ENCODE peak calls at places on chromosomes 4 and X, in four cellular contexts. B, S, I and G are unnamed samples. For H3K27me3, the result is how much of the 10 kb centered on the place peaks cover.

GRCh38 chrX:18886005-18886343 is 97.9 kb downstream of the PHKA2 start:
- DNase-seq in B (no peak), I (no peak), S (no peak), G (no peak)

GRCh38 chr4:97153042-97153441 is 990.2 kb downstream of the STPG2 start:
- DNase-seq in I (no peak), B (no peak), S (no peak), G (no peak)

GRCh38 chrX:17022205-17022604 is 75.7 kb downstream of the REPS2 start:
- DNase-seq in B (no peak), I (no peak), S (no peak), G (no peak)

GRCh38 chr4:28948501-28948900 is 1771.7 kb upstream of the PCDH7 start:
- DNase-seq in I (no peak), B (no peak), S (no peak), G (no peak)

GRCh38 chrX:71823391-71824057 is 60.4 kb downstream of the CXorf49B start:
- DNase-seq in S (no peak), B (no peak), I (no peak), G (no peak)

GRCh38 chrX:4656419-4656818 is 943.0 kb upstream of the PRKX start:
- DNase-seq in S (peak), B (no peak), I (no peak), G (no peak)

GRCh38 chrX:56932653-56933339 is 62.5 kb downstream of the SPIN3 start:
- DNase-seq in I (no peak), S (no peak), B (no peak), G (no peak)

GRCh38 chr4:156378053-156378665 is 424.5 kb upstream of the CTSO start:
- DNase-seq in S (no peak), I (no peak), B (no peak), G (no peak)

GRCh38 chrX:97397371-97397770 is 513.7 kb downstream of the RPA4 start:
- DNase-seq in B (no peak), S (no peak), I (no peak), G (no peak)

GRCh38 chr4:25656031-25656430 is 380 bp downstream of the SLC34A2 start:
- DNase-seq in S (no peak), B (no peak), I (no peak), G (no peak)

GRCh38 chr4:125313497-125313896 is 1.3 kb upstream of the FAT4 start:
- DNase-seq in S (no peak), I (no peak), B (peak), G (no peak)

GRCh38 chr4:36399762-36400353 is 118.4 kb downstream of the DTHD1 start:
- DNase-seq in B (no peak), S (no peak), I (no peak), G (no peak)

GRCh38 chr4:135382280-135382679 is 1180.7 kb upstream of the PABPC4L start:
- DNase-seq in I (no peak), S (no peak), B (no peak), G (no peak)

GRCh38 chrX:54495814-54496516 is at the start of gene FGD1:
- DNase-seq in I (peak), B (peak), S (peak), G (peak)

GRCh38 chr4:67736262-67736661 is 17.9 kb downstream of the GNRHR start:
- DNase-seq in B (no peak), S (no peak), I (no peak), G (no peak)

GRCh38 chrX:9465380-9466114 is 689 bp downstream of the TBL1X start:
- DNase-seq in I (peak), S (peak), B (no peak), G (peak)

GRCh38 chr4:179415016-179415841 is 1973.0 kb upstream of the AGA start:
- DNase-seq in S (no peak), I (no peak), B (no peak), G (no peak)

GRCh38 chr4:177371452-177371851 is 61.8 kb downstream of the NEIL3 start:
- DNase-seq in B (no peak), S (no peak), I (no peak), G (no peak)

GRCh38 chr4:1325176-1325480 is 21.9 kb upstream of the UVSSA start:
- DNase-seq in I (peak), S (no peak), B (no peak), G (no peak)

GRCh38 chr4:85825937-85826678 is 351.2 kb downstream of the ARHGAP24 start:
- DNase-seq in S (peak), I (no peak), B (no peak), G (peak)

GRCh38 chr4:14184265-14184664 is 556.7 kb upstream of the BOD1L1 start:
- DNase-seq in I (peak), S (no peak), B (peak), G (peak)

GRCh38 chrX:105745863-105746262 is 76.5 kb upstream of the NRK start:
- DNase-seq in S (no peak), B (no peak), I (no peak), G (no peak)

GRCh38 chr4:169124661-169125060 is 114.6 kb upstream of the CBR4 start:
- DNase-seq in B (no peak), I (no peak), S (no peak), G (no peak)

GRCh38 chr4:137823007-137823406 is 290.7 kb upstream of the PCDH18 start:
- DNase-seq in B (no peak), I (no peak), S (no peak), G (no peak)

GRCh38 chrX:10049246-10049645 is 82.1 kb downstream of the CLDN34 start:
- DNase-seq in B (no peak), I (no peak), S (no peak), G (no peak)

GRCh38 chr4:1215347-1216075 is 33.4 kb downstream of the CTBP1 start:
- DNase-seq in B (no peak), I (no peak), S (peak), G (peak)

GRCh38 chr4:80419946-80420345 is 84.4 kb downstream of the CFAP299 start:
- DNase-seq in I (no peak), S (no peak), B (no peak), G (no peak)

GRCh38 chr4:12723849-12724447 is 760.2 kb downstream of the RAB28 start:
- DNase-seq in B (no peak), S (no peak), I (no peak), G (peak)

GRCh38 chr4:145623831-145624230 is 4.6 kb downstream of the MMAA start:
- DNase-seq in I (no peak), S (no peak), B (no peak), G (no peak)

GRCh38 chr4:7415927-7416686 is 18.6 kb downstream of the PSAPL1 start:
- DNase-seq in S (peak), B (peak), I (peak), G (no peak)

GRCh38 chr4:185573651-185574199 is 38.4 kb upstream of the PDLIM3 start:
- DNase-seq in S (no peak), B (no peak), I (no peak), G (no peak)

GRCh38 chrX:23331701-23332100 is 2.9 kb upstream of the PTCHD1 start:
- DNase-seq in I (no peak), B (no peak), S (no peak), G (no peak)

GRCh38 chrX:129726307-129727111 is 12.3 kb upstream of the XPNPEP2 start:
- DNase-seq in I (peak), B (peak), S (peak), G (peak)

GRCh38 chrX:31423575-31424284 is 351.9 kb upstream of the FTHL17 start:
- DNase-seq in I (no peak), S (peak), B (no peak), G (peak)

GRCh38 chrX:136170109-136170800 is 22.9 kb downstream of the FHL1 start:
- DNase-seq in S (no peak), I (no peak), B (peak), G (no peak)

GRCh38 chr4:114811564-114812360 is 213.2 kb downstream of the UGT8 start:
- DNase-seq in S (no peak), B (no peak), I (no peak), G (no peak)

GRCh38 chrX:105975382-105975781 is 63.1 kb downstream of the SERPINA7 start:
- DNase-seq in B (no peak), S (no peak), I (no peak), G (no peak)

GRCh38 chr4:41865306-41865980 is 69.8 kb upstream of the TMEM33 start:
- DNase-seq in S (no peak), I (no peak), B (no peak), G (no peak)

GRCh38 chrX:10483191-10483808 is 137.1 kb downstream of the MID1 start:
- DNase-seq in I (no peak), S (no peak), B (no peak), G (peak)

GRCh38 chrX:155086961-155087735 is 15.8 kb downstream of the BRCC3 start:
- DNase-seq in B (no peak), S (no peak), I (no peak), G (no peak)

DNA sequence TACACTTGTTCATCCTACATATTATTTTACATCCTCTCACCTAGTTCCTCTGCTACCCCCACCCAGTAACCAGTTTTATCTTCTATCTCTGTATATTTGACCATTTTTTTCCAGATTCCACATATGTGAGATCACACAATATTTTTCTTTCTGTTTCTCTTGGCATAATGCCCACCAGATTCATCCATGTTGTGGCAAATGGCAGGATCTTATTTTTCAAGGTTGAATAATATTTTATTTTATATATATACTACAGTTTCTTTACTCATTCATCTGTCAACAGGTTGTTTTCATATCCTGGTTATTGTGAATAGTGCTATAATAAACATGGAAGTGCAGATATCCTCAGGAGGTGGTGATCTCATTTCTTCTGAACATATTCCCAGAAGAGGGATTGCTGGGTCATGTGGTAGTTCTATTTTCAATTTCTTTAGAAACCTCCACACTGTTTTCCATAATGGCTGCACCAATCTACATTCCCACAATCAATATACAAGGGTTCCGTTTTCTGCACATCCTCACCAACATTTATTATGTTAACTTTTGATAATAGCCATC is 48.2 kb downstream of the THAP9 start:
- DNase-seq in B (no peak), I (no peak), S (no peak), G (no peak)
- H3K27ac ChIP-seq in B (no peak), I (no peak), S (no peak), G (no peak)

DNA sequence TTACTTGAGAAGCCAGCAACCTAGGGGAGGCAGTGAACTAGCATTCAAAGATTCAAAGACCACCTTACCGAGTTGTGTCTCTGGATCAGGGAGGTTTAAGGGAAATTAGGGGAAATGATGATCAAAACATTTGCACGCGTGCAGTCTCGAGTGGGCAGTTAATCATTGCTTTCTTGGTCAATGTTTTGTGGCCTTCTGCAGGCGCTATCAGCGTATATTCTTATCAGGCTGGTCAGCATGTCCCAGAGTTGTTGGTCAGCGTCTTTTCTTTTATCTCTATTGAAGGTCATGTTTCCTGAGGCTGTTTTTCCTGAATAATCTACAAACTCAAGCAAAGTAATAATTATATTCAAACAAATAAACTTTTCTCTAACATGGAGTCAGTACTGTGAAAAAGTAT is 84.0 kb upstream of the ZNF81 start:
- DNase-seq in B (no peak), I (no peak), S (no peak), G (no peak)
- H3K27me3 ChIP-seq in B (under half), I (under half), S (under half), G (under half)

GRCh38 chr4:182856862-182857261 is 60.3 kb downstream of the DCTD start:
- DNase-seq in B (no peak), I (no peak), S (no peak), G (no peak)

GRCh38 chr4:182861346-182861745 is 55.8 kb downstream of the DCTD start:
- DNase-seq in B (no peak), S (no peak), I (no peak), G (no peak)

GRCh38 chr4:182862921-182863320 is 54.3 kb downstream of the DCTD start:
- DNase-seq in S (peak), I (peak), B (no peak), G (no peak)

GRCh38 chr4:182862166-182862875 is 54.9 kb downstream of the DCTD start:
- DNase-seq in S (peak), B (no peak), I (no peak), G (no peak)

DNA sequence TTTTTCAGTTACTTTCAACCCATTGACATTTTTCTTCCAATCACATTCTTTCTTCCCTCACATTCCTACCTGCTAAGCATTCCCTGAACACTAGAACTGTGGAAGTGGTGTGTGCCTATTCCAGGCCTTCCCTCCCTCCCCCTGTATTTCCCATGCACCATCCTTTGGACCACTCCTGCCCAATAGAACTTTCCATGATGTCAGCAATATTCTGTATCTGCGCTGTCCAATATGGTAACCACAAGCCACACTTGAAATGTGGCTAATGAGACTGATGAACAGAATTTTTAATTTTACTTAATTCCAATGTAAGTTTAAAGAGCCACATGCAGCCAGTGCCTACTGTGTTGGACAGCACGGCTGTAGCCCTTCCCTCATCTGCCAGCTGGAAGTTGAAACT is 57.5 kb downstream of the DCTD start:
- DNase-seq in I (no peak), B (no peak), S (no peak), G (no peak)
- H3K27ac ChIP-seq in I (no peak), B (no peak), S (no peak), G (no peak)

GRCh38 chrX:14837155-14837554 is 35.7 kb downstream of the FANCB start:
- DNase-seq in S (no peak), B (no peak), I (no peak), G (no peak)
- H3K27me3 ChIP-seq in S (under half), B (under half), I (under half), G (under half)